ENCODE peak calls at places on chromosomes 13 and 19, in four cellular contexts. B is cardiac muscle cell, N is ovary, V is uterus. J is an unnamed sample.

GRCh38 chr19:47145639-47146486 is 15.2 kb downstream of the SAE1 start:
- DNase-seq in V (no peak), B (no peak), N (no peak), J (no peak)

GRCh38 chr13:49446473-49446872 is 2.4 kb downstream of the SETDB2 start:
- DNase-seq in N (no peak), B (no peak), V (no peak), J (no peak)

GRCh38 chr13:66660013-66660804 is 569.9 kb downstream of the PCDH9 start:
- DNase-seq in B (peak; percentile 54), N (no peak), V (no peak), J (no peak)

GRCh38 chr19:39676004-39676403 is 20.3 kb downstream of the LGALS16 start:
- DNase-seq in B (no peak), N (no peak), V (no peak), J (no peak)

GRCh38 chr13:32063622-32064233 is 32.2 kb downstream of the FRY start:
- DNase-seq in B (no peak), V (no peak), N (no peak), J (no peak)

GRCh38 chr13:65679240-65679639 is 1550.9 kb downstream of the PCDH9 start:
- DNase-seq in B (peak; percentile 7), V (no peak), N (no peak), J (no peak)

GRCh38 chr19:58063712-58064111 is 4.6 kb downstream of the ZNF135 start:
- DNase-seq in B (no peak), V (no peak), N (no peak), J (no peak)

GRCh38 chr19:5228932-5229777 is 111.5 kb downstream of the PTPRS start:
- DNase-seq in B (peak; percentile 43), V (peak; percentile 47), N (peak; percentile 68), J (no peak)

GRCh38 chr19:48551437-48552302 is at the start of gene SULT2B1:
- DNase-seq in B (no peak), V (no peak), N (no peak), J (peak; percentile 87)

GRCh38 chr19:33392341-33393285 is 19.1 kb downstream of the CEBPG start:
- DNase-seq in V (peak; percentile 25), N (peak; percentile 41), B (no peak), J (peak; percentile 46)

GRCh38 chr13:67134322-67135129 is 95.6 kb downstream of the PCDH9 start:
- DNase-seq in B (peak; percentile 30), V (no peak), N (no peak), J (no peak)

GRCh38 chr19:53977991-53978731 is 13.3 kb upstream of the CACNG6 start:
- DNase-seq in V (peak; percentile 21), B (peak; percentile 99), N (no peak), J (no peak)

GRCh38 chr19:34231439-34231838 is 22.9 kb upstream of the GARRE1 start:
- DNase-seq in N (no peak), V (no peak), B (no peak), J (no peak)

GRCh38 chr13:107900775-107901174 is 314.6 kb downstream of the LIG4 start:
- DNase-seq in B (peak; percentile 49), V (no peak), N (no peak), J (no peak)

GRCh38 chr19:58575183-58576041 is 2.3 kb upstream of the MZF1 start:
- DNase-seq in N (peak; percentile 93), V (peak; percentile 92), B (peak; percentile 94), J (peak; percentile 89)

GRCh38 chr13:104006625-104007061 is 940.4 kb upstream of the SLC10A2 start:
- DNase-seq in V (no peak), N (no peak), B (peak; percentile 62), J (no peak)

GRCh38 chr19:45152504-45153338 is 8.1 kb downstream of the NKPD1 start:
- DNase-seq in V (peak; percentile 31), B (peak; percentile 72), N (peak; percentile 70), J (peak; percentile 67)

GRCh38 chr13:36981156-36981743 is 17.9 kb downstream of the ALG5 start:
- DNase-seq in N (no peak), V (no peak), B (peak; percentile 77), J (no peak)

GRCh38 chr19:43499042-43499441 is 5.5 kb downstream of the PHLDB3 start:
- DNase-seq in N (no peak), V (no peak), B (no peak), J (peak; percentile 31)

GRCh38 chr13:99418663-99419140 is 82.6 kb upstream of the TM9SF2 start:
- DNase-seq in B (no peak), V (no peak), N (no peak), J (no peak)

GRCh38 chr19:39498262-39499081 is at the start of gene DLL3:
- DNase-seq in N (no peak), V (no peak), B (no peak), J (no peak)

GRCh38 chr13:103965506-103966243 is 899.5 kb upstream of the SLC10A2 start:
- DNase-seq in V (no peak), B (no peak), N (no peak), J (no peak)

GRCh38 chr19:5086725-5087439 is 118.0 kb downstream of the KDM4B start:
- DNase-seq in N (no peak), B (no peak), V (no peak), J (no peak)

GRCh38 chr13:19632915-19633339 is 532 bp upstream of the MPHOSPH8 start:
- DNase-seq in B (no peak), N (no peak), V (no peak), J (no peak)

GRCh38 chr13:106426909-106427308 is 108.6 kb downstream of the EFNB2 start:
- DNase-seq in V (no peak), B (no peak), N (no peak), J (no peak)

GRCh38 chr13:23743717-23744116 is 145.5 kb downstream of the MIPEP start:
- DNase-seq in B (no peak), N (no peak), V (no peak), J (no peak)

GRCh38 chr19:29672933-29673336 is 7.7 kb downstream of the PLEKHF1 start:
- DNase-seq in N (no peak), B (no peak), V (no peak), J (peak; percentile 63)

GRCh38 chr19:2315818-2316353 is 7.9 kb upstream of the LINGO3 start:
- DNase-seq in B (peak; percentile 80), V (no peak), N (no peak), J (peak; percentile 71)

GRCh38 chr13:48571121-48571901 is 38.4 kb upstream of the RCBTB2 start:
- DNase-seq in B (peak; percentile 83), V (no peak), N (peak; percentile 38), J (no peak)

GRCh38 chr19:38149597-38149996 is 74.4 kb downstream of the DPF1 start:
- DNase-seq in N (no peak), B (peak; percentile 14), V (no peak), J (no peak)

GRCh38 chr13:27171244-27171829 is at the start of gene USP12:
- DNase-seq in N (no peak), V (no peak), B (peak; percentile 39), J (peak; percentile 32)

GRCh38 chr19:7562646-7563393 is 27.3 kb downstream of the PNPLA6 start:
- DNase-seq in B (peak; percentile 12), V (no peak), N (peak; percentile 37), J (no peak)

GRCh38 chr19:35959040-35959967 is 23.1 kb downstream of the LRFN3 start:
- DNase-seq in V (peak; percentile 35), B (no peak), N (no peak), J (peak; percentile 56)

GRCh38 chr19:2775556-2776430 is 7.3 kb downstream of the SGTA start:
- DNase-seq in V (peak; percentile 45), B (peak; percentile 54), N (no peak), J (peak; percentile 71)

GRCh38 chr19:38942471-38943181 is 11.9 kb downstream of the MRPS12 start:
- DNase-seq in N (no peak), B (no peak), V (no peak), J (no peak)

DNA sequence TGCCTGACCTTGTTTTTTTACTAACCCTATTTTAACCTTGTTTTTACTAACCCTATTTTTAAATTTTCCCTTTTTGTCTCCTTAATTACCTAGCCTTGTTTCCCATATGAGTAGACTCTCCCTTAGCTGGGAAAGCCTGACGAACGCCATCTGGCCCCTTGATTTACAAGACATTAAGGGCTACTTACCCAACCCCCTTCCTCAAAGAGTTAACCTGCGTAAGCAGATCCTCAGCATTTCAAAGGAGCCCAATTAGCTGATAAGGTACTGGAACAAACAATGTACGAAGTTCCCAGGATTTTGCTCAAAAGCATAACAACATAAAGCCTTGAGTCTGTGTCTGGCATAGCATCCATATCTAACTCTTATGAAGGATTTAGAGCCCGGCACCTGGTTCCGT is 4.7 kb upstream of the MVB12A start:
- DNase-seq in B (peak; percentile 15), N (no peak), V (peak; percentile 57), J (no peak)
- H3K4me3 ChIP-seq in B (no peak overlapping the region), N (no peak overlapping the region), V (peak overlapping the region; percentile 10), J (no peak overlapping the region)

GRCh38 chr19:20478936-20479335 is 86.6 kb downstream of the ZNF737 start:
- DNase-seq in B (no peak), V (no peak), N (no peak), J (no peak)
- TF ChIP-seq CTCF in B (no peak), V (no peak), N (no peak), J (no peak)

GRCh38 chr13:80072231-80072630 is 268.7 kb downstream of the SPRY2 start:
- DNase-seq in N (no peak), V (no peak), B (no peak), J (no peak)
- H3K4me3 ChIP-seq in N (no peak overlapping the region), V (no peak overlapping the region), B (no peak overlapping the region), J (no peak overlapping the region)

DNA sequence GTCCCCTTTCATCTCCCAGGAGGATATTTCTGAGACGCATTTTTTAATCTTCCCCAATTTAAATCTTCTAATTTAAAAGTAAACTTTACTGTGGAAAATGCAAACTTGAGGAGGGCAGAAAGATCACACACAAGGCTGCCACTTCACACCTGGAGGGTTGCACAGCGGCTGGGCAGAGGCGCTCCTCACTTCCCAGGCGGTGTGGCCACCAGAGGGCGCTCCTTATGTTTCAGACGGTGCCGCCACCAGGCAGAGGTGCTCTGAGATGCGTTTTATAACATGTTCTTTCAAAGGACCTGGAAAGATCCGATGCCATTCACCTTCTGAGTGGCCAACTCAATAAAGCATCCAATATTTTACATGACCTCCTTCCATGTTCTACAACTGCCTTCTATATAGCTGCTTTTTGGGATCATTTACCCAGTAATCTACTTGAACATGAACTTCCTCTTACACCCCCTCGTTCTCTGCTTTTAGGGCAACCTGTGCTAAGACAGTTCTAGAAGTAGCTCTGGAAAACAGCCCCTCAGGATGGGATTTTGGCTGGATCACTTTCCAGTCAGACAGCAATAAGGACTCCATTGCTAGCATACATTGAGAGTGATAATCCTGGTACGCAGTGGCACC is 14.8 kb upstream of the MTUS2 start:
- DNase-seq in B (peak; percentile 25), V (no peak), N (no peak), J (no peak)
- TF ChIP-seq CTCF in B (peak; percentile 46), V (no peak), N (no peak), J (peak; percentile 13)

GRCh38 chr19:15550847-15551182 is 42.5 kb downstream of the CYP4F22 start:
- DNase-seq in N (no peak), V (no peak), B (peak; percentile 5), J (no peak)
- H3K4me3 ChIP-seq in N (peak overlapping the region; percentile 14), V (no peak overlapping the region), B (no peak overlapping the region), J (peak overlapping the region; percentile 34)

DNA sequence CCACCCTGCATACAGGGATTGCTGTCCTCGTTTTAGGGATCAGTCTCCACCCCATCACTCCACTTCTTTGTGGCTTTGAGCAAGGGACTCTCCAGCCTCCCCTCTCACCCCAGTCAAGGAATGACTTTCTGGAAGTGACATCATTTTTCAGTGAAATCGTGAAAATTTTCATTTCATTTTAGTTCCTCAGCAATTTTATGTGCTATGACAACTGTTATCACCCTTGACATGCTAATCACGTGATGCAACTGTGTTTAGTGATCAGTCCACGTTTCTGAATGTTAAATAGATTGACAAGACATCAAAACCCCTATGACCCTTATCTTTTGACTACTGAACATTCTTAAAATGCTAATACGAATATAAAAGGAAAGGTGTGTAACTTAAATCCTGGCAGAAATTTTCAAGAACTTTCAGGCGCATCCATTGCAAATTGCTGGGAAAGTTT is 8.0 kb downstream of the C19orf81 start:
- DNase-seq in V (no peak), B (no peak), N (no peak), J (no peak)
- TF ChIP-seq CTCF in V (no peak), B (no peak), N (no peak), J (no peak)

GRCh38 chr13:93244918-93245280 is 18.3 kb downstream of the GPC6 start:
- DNase-seq in V (no peak), B (peak; percentile 61), N (no peak), J (no peak)
- H3K4me3 ChIP-seq in V (no peak overlapping the region), B (no peak overlapping the region), N (no peak overlapping the region), J (peak overlapping the region; percentile 21)

J was measured in transverse colon.